ENCODE peak calls at places on chromosomes 16 and 17, in seven cellular contexts. One of them, this sample, is unnamed.

GRCh38 chr16:7650446-7650845 is 317.8 kb downstream of the RBFOX1 start:
- DNase-seq in heart right ventricle: no peak
- DNase-seq in A549: no peak
- DNase-seq in left ventricle myocardium inferior: no peak
- DNase-seq in H1: no peak
- DNase-seq in prostate gland: no peak
- DNase-seq in neural progenitor cell: no peak
- DNase-seq in this sample: peak

GRCh38 chr16:88468289-88469129 is 15.4 kb downstream of the ZFPM1 start:
- DNase-seq in heart right ventricle: no peak
- DNase-seq in neural progenitor cell: peak
- DNase-seq in left ventricle myocardium inferior: no peak
- DNase-seq in H1: peak
- DNase-seq in A549: peak
- DNase-seq in prostate gland: no peak
- DNase-seq in this sample: peak

GRCh38 chr17:44417553-44417952 is 28.1 kb upstream of the ITGA2B start:
- DNase-seq in H1: no peak
- DNase-seq in neural progenitor cell: no peak
- DNase-seq in heart right ventricle: no peak
- DNase-seq in A549: no peak
- DNase-seq in prostate gland: no peak
- DNase-seq in left ventricle myocardium inferior: no peak
- DNase-seq in this sample: no peak

GRCh38 chr16:66511615-66512500 is 38.1 kb downstream of the TK2 start:
- DNase-seq in heart right ventricle: no peak
- DNase-seq in prostate gland: peak
- DNase-seq in neural progenitor cell: peak
- DNase-seq in left ventricle myocardium inferior: no peak
- DNase-seq in A549: peak
- DNase-seq in H1: peak
- DNase-seq in this sample: peak

GRCh38 chr17:20246692-20247091 is 220.6 kb downstream of the LGALS9B start:
- DNase-seq in A549: no peak
- DNase-seq in prostate gland: no peak
- DNase-seq in neural progenitor cell: no peak
- DNase-seq in heart right ventricle: no peak
- DNase-seq in H1: no peak
- DNase-seq in left ventricle myocardium inferior: no peak
- DNase-seq in this sample: no peak

GRCh38 chr17:2449486-2449885 is 48.6 kb upstream of the MNT start:
- DNase-seq in prostate gland: no peak
- DNase-seq in left ventricle myocardium inferior: no peak
- DNase-seq in A549: no peak
- DNase-seq in heart right ventricle: no peak
- DNase-seq in neural progenitor cell: no peak
- DNase-seq in H1: no peak
- DNase-seq in this sample: no peak

GRCh38 chr16:22161999-22162657 is at the start of gene SDR42E2:
- DNase-seq in prostate gland: no peak
- DNase-seq in neural progenitor cell: peak
- DNase-seq in heart right ventricle: no peak
- DNase-seq in left ventricle myocardium inferior: no peak
- DNase-seq in H1: peak
- DNase-seq in A549: peak
- DNase-seq in this sample: no peak

GRCh38 chr17:46139365-46140210 is 53.6 kb downstream of the KANSL1 start:
- DNase-seq in heart right ventricle: no peak
- DNase-seq in neural progenitor cell: no peak
- DNase-seq in prostate gland: no peak
- DNase-seq in left ventricle myocardium inferior: no peak
- DNase-seq in H1: no peak
- DNase-seq in A549: no peak
- DNase-seq in this sample: no peak

GRCh38 chr17:80113033-80113484 is 11.7 kb downstream of the GAA start:
- DNase-seq in neural progenitor cell: no peak
- DNase-seq in heart right ventricle: no peak
- DNase-seq in left ventricle myocardium inferior: no peak
- DNase-seq in prostate gland: no peak
- DNase-seq in H1: no peak
- DNase-seq in A549: no peak
- DNase-seq in this sample: no peak

GRCh38 chr16:48384982-48385271 is 286 bp downstream of the SIAH1 start:
- DNase-seq in left ventricle myocardium inferior: peak
- DNase-seq in H1: no peak
- DNase-seq in A549: no peak
- DNase-seq in heart right ventricle: no peak
- DNase-seq in prostate gland: no peak
- DNase-seq in neural progenitor cell: no peak
- DNase-seq in this sample: peak

GRCh38 chr17:21387616-21388015 is 11.5 kb downstream of the KCNJ12 start:
- DNase-seq in left ventricle myocardium inferior: no peak
- DNase-seq in heart right ventricle: no peak
- DNase-seq in A549: no peak
- DNase-seq in neural progenitor cell: no peak
- DNase-seq in H1: no peak
- DNase-seq in prostate gland: no peak
- DNase-seq in this sample: no peak

GRCh38 chr16:27382187-27382855 is 19.7 kb upstream of the IL21R start:
- DNase-seq in neural progenitor cell: no peak
- DNase-seq in prostate gland: no peak
- DNase-seq in H1: no peak
- DNase-seq in A549: no peak
- DNase-seq in left ventricle myocardium inferior: no peak
- DNase-seq in heart right ventricle: no peak
- DNase-seq in this sample: no peak

GRCh38 chr16:23907457-23907902 is 71.7 kb downstream of the PRKCB start:
- DNase-seq in neural progenitor cell: no peak
- DNase-seq in prostate gland: no peak
- DNase-seq in A549: no peak
- DNase-seq in H1: no peak
- DNase-seq in heart right ventricle: no peak
- DNase-seq in left ventricle myocardium inferior: no peak
- DNase-seq in this sample: no peak

GRCh38 chr17:6450926-6451717 is 6.9 kb downstream of the PIMREG start:
- DNase-seq in prostate gland: no peak
- DNase-seq in left ventricle myocardium inferior: no peak
- DNase-seq in H1: no peak
- DNase-seq in A549: no peak
- DNase-seq in heart right ventricle: no peak
- DNase-seq in neural progenitor cell: no peak
- DNase-seq in this sample: no peak

GRCh38 chr16:70162041-70162451 is 11.5 kb upstream of the CLEC18C start:
- DNase-seq in A549: peak
- DNase-seq in neural progenitor cell: no peak
- DNase-seq in H1: no peak
- DNase-seq in heart right ventricle: no peak
- DNase-seq in prostate gland: no peak
- DNase-seq in left ventricle myocardium inferior: no peak
- DNase-seq in this sample: no peak

GRCh38 chr17:3814361-3814760 is 13.4 kb upstream of the ITGAE start:
- DNase-seq in prostate gland: no peak
- DNase-seq in heart right ventricle: no peak
- DNase-seq in left ventricle myocardium inferior: no peak
- DNase-seq in neural progenitor cell: no peak
- DNase-seq in A549: no peak
- DNase-seq in H1: no peak
- DNase-seq in this sample: no peak

GRCh38 chr17:3813171-3813570 is 12.2 kb upstream of the ITGAE start:
- DNase-seq in H1: no peak
- DNase-seq in left ventricle myocardium inferior: no peak
- DNase-seq in A549: no peak
- DNase-seq in prostate gland: no peak
- DNase-seq in heart right ventricle: no peak
- DNase-seq in neural progenitor cell: no peak
- DNase-seq in this sample: no peak

GRCh38 chr17:3817851-3818605 is 17.0 kb upstream of the ITGAE start:
- DNase-seq in heart right ventricle: no peak
- DNase-seq in H1: no peak
- DNase-seq in prostate gland: no peak
- DNase-seq in neural progenitor cell: no peak
- DNase-seq in left ventricle myocardium inferior: no peak
- DNase-seq in A549: no peak
- DNase-seq in this sample: no peak

GRCh38 chr17:3815122-3815521 is 14.1 kb upstream of the ITGAE start:
- DNase-seq in heart right ventricle: no peak
- DNase-seq in left ventricle myocardium inferior: no peak
- DNase-seq in neural progenitor cell: no peak
- DNase-seq in prostate gland: no peak
- DNase-seq in A549: no peak
- DNase-seq in H1: no peak
- DNase-seq in this sample: no peak

DNA sequence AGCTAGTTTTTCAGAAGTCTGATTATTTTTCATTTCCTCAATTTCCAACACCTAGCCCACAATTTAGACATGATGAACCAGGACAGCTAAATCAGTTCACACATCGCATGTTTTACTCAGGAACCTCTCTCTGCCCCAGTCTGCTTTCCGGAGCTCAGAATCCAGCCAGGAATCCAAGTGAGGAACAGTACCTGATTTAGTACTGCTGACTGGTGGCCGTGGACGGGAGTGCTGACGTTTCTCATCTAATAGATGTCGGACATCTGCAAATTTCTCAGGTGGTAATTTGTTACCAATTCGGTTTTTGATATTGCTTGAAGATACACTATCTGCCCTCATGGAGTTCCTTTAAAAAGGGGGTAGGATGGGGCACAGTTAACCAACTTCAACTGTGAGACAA is 14.9 kb upstream of the ITGAE start:
- DNase-seq in H1: no peak
- DNase-seq in heart right ventricle: no peak
- DNase-seq in A549: no peak
- DNase-seq in left ventricle myocardium inferior: no peak
- DNase-seq in prostate gland: no peak
- DNase-seq in neural progenitor cell: no peak
- DNase-seq in this sample: no peak
- TF ChIP-seq CTCF in H1: no peak
- TF ChIP-seq CTCF in heart right ventricle: no peak
- TF ChIP-seq CTCF in A549: no peak
- TF ChIP-seq CTCF in left ventricle myocardium inferior: no peak
- TF ChIP-seq CTCF in prostate gland: no peak
- TF ChIP-seq CTCF in neural progenitor cell: no peak
- TF ChIP-seq CTCF in this sample: no peak

GRCh38 chr16:12177643-12178042 is 201.1 kb downstream of the SNX29 start:
- DNase-seq in prostate gland: no peak
- DNase-seq in left ventricle myocardium inferior: no peak
- DNase-seq in heart right ventricle: no peak
- DNase-seq in neural progenitor cell: no peak
- DNase-seq in A549: no peak
- DNase-seq in H1: no peak
- DNase-seq in this sample: no peak
- H3K4me3 ChIP-seq in prostate gland: no peak
- H3K4me3 ChIP-seq in left ventricle myocardium inferior: no peak
- H3K4me3 ChIP-seq in heart right ventricle: no peak
- H3K4me3 ChIP-seq in neural progenitor cell: no peak
- H3K4me3 ChIP-seq in A549: no peak
- H3K4me3 ChIP-seq in H1: no peak
- H3K4me3 ChIP-seq in this sample: no peak

GRCh38 chr16:3087243-3087791 is 11.8 kb downstream of the ZSCAN10 start:
- DNase-seq in A549: no peak
- DNase-seq in H1: no peak
- DNase-seq in neural progenitor cell: peak
- DNase-seq in left ventricle myocardium inferior: peak
- DNase-seq in prostate gland: no peak
- DNase-seq in heart right ventricle: peak
- DNase-seq in this sample: no peak

GRCh38 chr16:3084969-3085670 is 14.0 kb downstream of the ZSCAN10 start:
- DNase-seq in prostate gland: no peak
- DNase-seq in left ventricle myocardium inferior: no peak
- DNase-seq in neural progenitor cell: no peak
- DNase-seq in A549: no peak
- DNase-seq in H1: no peak
- DNase-seq in heart right ventricle: no peak
- DNase-seq in this sample: no peak

GRCh38 chr16:3086596-3087242 is 12.4 kb downstream of the ZSCAN10 start:
- DNase-seq in H1: no peak
- DNase-seq in A549: no peak
- DNase-seq in left ventricle myocardium inferior: no peak
- DNase-seq in prostate gland: no peak
- DNase-seq in neural progenitor cell: no peak
- DNase-seq in heart right ventricle: no peak
- DNase-seq in this sample: no peak

GRCh38 chr16:3087836-3088235 is 11.3 kb downstream of the ZSCAN10 start:
- DNase-seq in prostate gland: no peak
- DNase-seq in left ventricle myocardium inferior: no peak
- DNase-seq in H1: no peak
- DNase-seq in heart right ventricle: peak
- DNase-seq in A549: no peak
- DNase-seq in neural progenitor cell: no peak
- DNase-seq in this sample: no peak

DNA sequence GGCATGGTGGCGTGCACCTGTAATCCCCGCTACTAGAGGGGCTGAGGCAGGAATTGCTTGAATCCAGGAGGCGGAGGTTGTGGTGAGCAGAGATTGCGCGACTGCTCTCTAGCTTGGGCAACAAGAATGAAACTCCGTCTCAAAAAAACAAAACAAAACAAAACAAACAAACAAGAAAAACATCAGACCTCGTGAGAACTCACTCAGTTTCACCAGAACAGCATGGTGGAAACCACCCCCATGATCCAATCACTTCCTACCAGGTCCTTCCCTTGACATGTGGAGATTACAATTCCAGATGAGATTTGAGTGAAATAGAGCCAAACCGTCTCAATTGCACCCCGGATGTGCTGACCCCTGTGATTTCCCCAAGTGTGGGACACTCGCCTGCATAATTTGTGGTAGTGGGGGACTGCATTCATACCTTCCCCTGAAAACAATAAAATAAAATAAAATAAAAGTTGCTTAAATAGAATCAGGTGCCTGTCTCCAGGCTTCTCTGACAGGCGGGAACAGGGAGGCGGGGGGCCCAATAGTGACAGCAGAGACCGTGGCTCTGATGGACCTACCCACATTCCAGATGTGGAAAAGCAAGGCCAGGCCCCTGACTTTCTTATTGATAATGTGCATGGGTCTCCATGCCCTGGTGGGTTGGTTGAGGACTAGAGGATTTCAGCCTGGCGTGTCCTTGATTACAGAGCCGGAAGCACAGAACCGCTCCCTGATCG is 13.1 kb downstream of the ZSCAN10 start:
- DNase-seq in prostate gland: no peak
- DNase-seq in H1: no peak
- DNase-seq in heart right ventricle: no peak
- DNase-seq in A549: no peak
- DNase-seq in left ventricle myocardium inferior: no peak
- DNase-seq in neural progenitor cell: no peak
- DNase-seq in this sample: no peak
- H3K27ac ChIP-seq in prostate gland: no peak
- H3K27ac ChIP-seq in H1: no peak
- H3K27ac ChIP-seq in heart right ventricle: peak
- H3K27ac ChIP-seq in A549: no peak
- H3K27ac ChIP-seq in left ventricle myocardium inferior: peak
- H3K27ac ChIP-seq in neural progenitor cell: no peak
- H3K27ac ChIP-seq in this sample: no peak

DNA sequence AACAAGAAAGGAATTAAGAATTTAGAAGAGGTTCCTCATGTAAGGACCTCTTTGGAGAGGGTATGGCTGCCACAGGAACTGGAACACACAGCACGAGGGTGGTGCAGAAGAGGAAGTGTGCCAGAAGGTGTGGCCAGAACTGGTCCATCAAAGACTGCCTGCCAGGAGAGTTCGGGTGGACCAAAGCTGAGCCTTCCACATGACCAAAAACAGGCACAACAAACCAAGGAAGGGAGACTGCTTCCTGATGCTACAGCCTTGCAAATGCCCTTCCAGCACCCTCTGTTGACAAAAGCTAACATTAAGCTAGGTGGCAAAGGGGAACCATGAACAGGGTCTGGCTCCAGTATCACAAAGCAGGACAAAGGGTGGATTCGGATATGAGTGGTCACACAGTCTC is 125.8 kb upstream of the TMEM97 start:
- DNase-seq in A549: no peak
- DNase-seq in left ventricle myocardium inferior: peak
- DNase-seq in H1: no peak
- DNase-seq in heart right ventricle: peak
- DNase-seq in prostate gland: no peak
- DNase-seq in neural progenitor cell: no peak
- DNase-seq in this sample: no peak
- TF ChIP-seq CTCF in A549: no peak
- TF ChIP-seq CTCF in left ventricle myocardium inferior: peak
- TF ChIP-seq CTCF in H1: peak
- TF ChIP-seq CTCF in heart right ventricle: no peak
- TF ChIP-seq CTCF in prostate gland: no peak
- TF ChIP-seq CTCF in neural progenitor cell: no peak
- TF ChIP-seq CTCF in this sample: peak

This sample was measured in WERI-Rb-1.